ENCODE peak calls at places on chromosomes 16 and 17, in four cellular contexts. N, F, L and C are unnamed samples.

GRCh38 chr17:34542700-34543336 is 36.6 kb upstream of the TMEM132E start:
- DNase-seq in L (no peak), N (no peak), F (no peak), C (peak)

GRCh38 chr17:82940226-82941020 is 100.6 kb upstream of the ZNF750 start:
- DNase-seq in L (no peak), F (no peak), N (no peak), C (no peak)

GRCh38 chr17:61212655-61213054 is 187.0 kb upstream of the TBX2 start:
- DNase-seq in F (no peak), L (no peak), N (no peak), C (no peak)

GRCh38 chr16:50367777-50368409 is 895 bp downstream of the BRD7 start:
- DNase-seq in L (no peak), N (no peak), F (no peak), C (no peak)

GRCh38 chr16:87966685-87967185 is 15.5 kb downstream of the BANP start:
- DNase-seq in L (no peak), F (no peak), N (no peak), C (no peak)

GRCh38 chr17:77180503-77181330 is 39.9 kb downstream of the SEC14L1 start:
- DNase-seq in N (no peak), F (no peak), L (peak), C (no peak)

GRCh38 chr16:11669380-11670146 is 1.3 kb downstream of the SNN start:
- DNase-seq in F (no peak), N (no peak), L (no peak), C (no peak)

GRCh38 chr16:58661199-58661830 is 23.3 kb downstream of the SLC38A7 start:
- DNase-seq in F (peak), N (peak), L (peak), C (peak)

GRCh38 chr17:58219007-58219788 is at the start of gene MKS1:
- DNase-seq in L (peak), N (peak), F (peak), C (peak)

GRCh38 chr16:85473909-85474640 is 139.0 kb upstream of the GSE1 start:
- DNase-seq in F (no peak), L (no peak), N (no peak), C (peak)

GRCh38 chr16:4660454-4661007 is 32.8 kb upstream of the NUDT16L1 start:
- DNase-seq in L (peak), N (no peak), F (no peak), C (no peak)

GRCh38 chr16:30054959-30055553 is 10.5 kb upstream of the ALDOA start:
- DNase-seq in L (peak), N (no peak), F (no peak), C (peak)

GRCh38 chr16:2778692-2778958 is 1.5 kb upstream of the ELOB start:
- DNase-seq in L (no peak), F (no peak), N (no peak), C (no peak)

GRCh38 chr17:67718325-67718941 is 697 bp downstream of the NOL11 start:
- DNase-seq in N (no peak), L (peak), F (no peak), C (peak)

GRCh38 chr16:1431497-1432270 is 806 bp downstream of the PERCC1 start:
- DNase-seq in F (no peak), L (no peak), N (no peak), C (no peak)

GRCh38 chr17:65547253-65547670 is 14.2 kb downstream of the AXIN2 start:
- DNase-seq in N (no peak), F (no peak), L (peak), C (no peak)

GRCh38 chr17:57458718-57459285 is 202.5 kb downstream of the MSI2 start:
- DNase-seq in N (no peak), L (no peak), F (no peak), C (no peak)

GRCh38 chr16:85354623-85355514 is 242.6 kb upstream of the CIBAR2 start:
- DNase-seq in L (no peak), F (no peak), N (no peak), C (peak)

GRCh38 chr16:49854227-49855203 is 1.4 kb downstream of the ZNF423 start:
- DNase-seq in L (no peak), N (no peak), F (no peak), C (no peak)

GRCh38 chr17:40352044-40352778 is 12.3 kb downstream of the GJD3 start:
- DNase-seq in N (no peak), L (no peak), F (no peak), C (no peak)

GRCh38 chr17:4332296-4332970 is 34.0 kb downstream of the UBE2G1 start:
- DNase-seq in F (no peak), L (no peak), N (no peak), C (no peak)

GRCh38 chr16:24163935-24164334 is 92.2 kb upstream of the CACNG3 start:
- DNase-seq in L (no peak), F (no peak), N (no peak), C (no peak)

GRCh38 chr16:24673155-24673554 is 56.3 kb upstream of the TNRC6A start:
- DNase-seq in L (peak), F (no peak), N (no peak), C (no peak)

GRCh38 chr17:59451706-59452105 is 113.7 kb upstream of the DHX40 start:
- DNase-seq in F (no peak), N (no peak), L (no peak), C (no peak)

GRCh38 chr16:81266680-81267095 is 28.2 kb downstream of the BCO1 start:
- DNase-seq in F (no peak), L (no peak), N (no peak), C (no peak)

GRCh38 chr16:57276596-57276995 is 7.9 kb downstream of the PLLP start:
- DNase-seq in L (no peak), F (no peak), N (no peak), C (no peak)

GRCh38 chr17:7220593-7221280 is 999 bp downstream of the ACADVL start:
- DNase-seq in L (peak), N (no peak), F (no peak), C (peak)

DNA sequence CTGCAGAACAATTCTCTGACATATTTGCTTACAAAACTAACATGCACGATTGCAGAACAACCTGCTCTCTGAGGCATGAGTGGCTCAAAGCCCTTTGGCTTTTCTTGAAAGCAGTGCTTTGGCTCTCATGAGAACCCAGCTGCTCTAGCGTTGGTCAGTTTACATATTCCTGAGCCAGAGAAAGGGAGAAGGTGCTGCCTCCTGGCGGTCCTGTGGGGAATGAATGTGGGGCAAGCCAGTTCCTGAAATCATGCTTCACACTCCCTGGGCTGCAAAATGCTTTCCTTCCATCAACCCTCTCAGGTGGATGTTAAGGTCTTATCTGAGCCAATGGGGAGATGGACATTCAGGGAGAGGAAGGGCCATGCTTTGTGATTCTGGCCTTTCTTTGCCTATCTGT is 122.5 kb upstream of the NLRP1 start:
- DNase-seq in L (peak), N (peak), F (no peak), C (peak)
- TF ChIP-seq FOSL1 in L (no peak), N (no peak), F (no peak), C (no peak)

DNA sequence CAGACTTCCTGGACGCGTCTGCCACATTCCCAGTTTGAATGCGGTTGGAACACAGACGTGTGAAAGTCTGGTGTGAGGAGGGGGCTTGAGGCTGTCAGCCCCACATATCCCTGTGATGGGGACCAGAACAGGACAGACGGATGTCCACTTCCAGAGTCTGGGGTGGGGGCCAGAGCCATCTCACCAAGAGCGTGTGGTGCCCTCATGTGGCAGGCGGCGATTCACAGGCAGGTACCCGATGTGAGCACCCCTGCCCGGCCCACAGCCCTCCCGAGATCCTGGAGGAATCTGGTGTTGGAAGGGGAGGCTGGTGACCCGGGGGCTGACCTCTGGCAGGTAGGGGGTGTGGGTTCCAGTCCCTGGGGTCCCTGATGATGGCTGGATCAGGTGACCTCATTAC is 51.5 kb downstream of the ENGASE start:
- DNase-seq in N (no peak), L (peak), F (no peak), C (peak)
- TF ChIP-seq CTCF in N (peak), L (peak), F (peak), C (peak)

GRCh38 chr17:79606487-79606886 is 4.4 kb downstream of the RBFOX3 start:
- DNase-seq in L (no peak), F (no peak), N (no peak), C (no peak)
- TF ChIP-seq FOSL1 in L (no peak), F (no peak), N (no peak), C (no peak)

GRCh38 chr16:48235058-48235555 is 9.0 kb upstream of the LONP2 start:
- DNase-seq in L (no peak), F (no peak), N (no peak), C (no peak)

GRCh38 chr16:48235556-48236136 is 8.5 kb upstream of the LONP2 start:
- DNase-seq in L (peak), N (no peak), F (no peak), C (no peak)

GRCh38 chr16:48234630-48235029 is 9.5 kb upstream of the LONP2 start:
- DNase-seq in F (no peak), N (no peak), L (no peak), C (no peak)

GRCh38 chr16:48232459-48233040 is 11.6 kb upstream of the LONP2 start:
- DNase-seq in F (no peak), N (no peak), L (no peak), C (no peak)

DNA sequence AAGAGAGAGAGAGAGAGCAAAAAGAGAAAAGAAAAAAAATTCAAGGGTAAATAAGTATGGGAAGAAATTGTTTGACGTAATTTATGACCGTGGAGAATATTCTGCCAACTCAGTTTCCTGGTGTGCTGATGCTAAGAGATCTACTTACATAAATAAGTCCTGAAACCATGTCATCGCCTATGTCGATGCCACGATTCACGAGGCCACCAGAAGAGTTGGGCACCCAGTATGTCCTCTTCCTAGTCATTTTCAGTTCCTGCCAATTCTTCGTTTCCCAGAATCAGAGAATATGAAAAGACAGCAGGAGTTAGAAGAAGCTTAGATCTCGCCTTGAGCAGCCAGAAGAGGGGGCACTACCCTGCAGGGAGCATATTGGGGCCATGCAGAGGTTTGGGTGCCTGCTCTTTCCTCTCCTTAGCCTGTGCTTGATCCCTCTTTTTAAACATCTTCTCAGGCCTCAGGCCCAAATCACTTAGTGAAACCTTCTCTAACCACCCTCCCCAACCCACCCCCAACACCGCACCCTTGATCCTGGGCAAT is 12.4 kb upstream of the LONP2 start:
- DNase-seq in L (peak), N (peak), F (peak), C (no peak)
- TF ChIP-seq CTCF in L (peak), N (peak), F (peak), C (peak)

GRCh38 chr16:68444058-68444657 is 4.2 kb downstream of the SMPD3 start:
- DNase-seq in L (peak), F (no peak), N (no peak), C (peak)
- TF ChIP-seq FOSL1 in L (no peak), F (no peak), N (no peak), C (no peak)

GRCh38 chr17:17437893-17438292 is 38.9 kb upstream of the MED9 start:
- DNase-seq in L (no peak), F (no peak), N (no peak), C (no peak)

GRCh38 chr17:17433260-17433659 is 43.5 kb upstream of the MED9 start:
- DNase-seq in N (no peak), F (no peak), L (peak), C (no peak)

GRCh38 chr17:17434477-17434876 is 42.3 kb upstream of the MED9 start:
- DNase-seq in N (no peak), F (no peak), L (no peak), C (no peak)

GRCh38 chr17:17437461-17437860 is 39.3 kb upstream of the MED9 start:
- DNase-seq in F (no peak), L (no peak), N (no peak), C (no peak)

GRCh38 chr17:17435323-17435722 is 41.5 kb upstream of the MED9 start:
- DNase-seq in F (no peak), N (no peak), L (peak), C (no peak)
- TF ChIP-seq CTCF in F (no peak), N (no peak), L (peak), C (no peak)

GRCh38 chr16:31698901-31699300 is 171.2 kb downstream of the AHSP start:
- DNase-seq in N (no peak), L (no peak), F (no peak), C (no peak)

GRCh38 chr16:31701734-31702133 is 171.9 kb upstream of the ZNF267 start:
- DNase-seq in N (no peak), L (no peak), F (no peak), C (no peak)

GRCh38 chr16:31699601-31700000 is 171.9 kb downstream of the AHSP start:
- DNase-seq in N (no peak), F (no peak), L (no peak), C (no peak)

GRCh38 chr16:31700530-31701388 is 172.8 kb upstream of the ZNF267 start:
- DNase-seq in N (no peak), L (peak), F (no peak), C (peak)

GRCh38 chr16:31700200-31700529 is 172.5 kb downstream of the AHSP start:
- DNase-seq in F (peak), L (no peak), N (peak), C (no peak)
- TF ChIP-seq FOSL1 in F (no peak), L (no peak), N (no peak), C (no peak)

GRCh38 chr17:18166894-18167293 is 16.7 kb upstream of the ALKBH5 start:
- DNase-seq in L (no peak), F (no peak), N (no peak), C (no peak)
- TF ChIP-seq CTCF in L (peak), F (no peak), N (peak), C (peak)

DNA sequence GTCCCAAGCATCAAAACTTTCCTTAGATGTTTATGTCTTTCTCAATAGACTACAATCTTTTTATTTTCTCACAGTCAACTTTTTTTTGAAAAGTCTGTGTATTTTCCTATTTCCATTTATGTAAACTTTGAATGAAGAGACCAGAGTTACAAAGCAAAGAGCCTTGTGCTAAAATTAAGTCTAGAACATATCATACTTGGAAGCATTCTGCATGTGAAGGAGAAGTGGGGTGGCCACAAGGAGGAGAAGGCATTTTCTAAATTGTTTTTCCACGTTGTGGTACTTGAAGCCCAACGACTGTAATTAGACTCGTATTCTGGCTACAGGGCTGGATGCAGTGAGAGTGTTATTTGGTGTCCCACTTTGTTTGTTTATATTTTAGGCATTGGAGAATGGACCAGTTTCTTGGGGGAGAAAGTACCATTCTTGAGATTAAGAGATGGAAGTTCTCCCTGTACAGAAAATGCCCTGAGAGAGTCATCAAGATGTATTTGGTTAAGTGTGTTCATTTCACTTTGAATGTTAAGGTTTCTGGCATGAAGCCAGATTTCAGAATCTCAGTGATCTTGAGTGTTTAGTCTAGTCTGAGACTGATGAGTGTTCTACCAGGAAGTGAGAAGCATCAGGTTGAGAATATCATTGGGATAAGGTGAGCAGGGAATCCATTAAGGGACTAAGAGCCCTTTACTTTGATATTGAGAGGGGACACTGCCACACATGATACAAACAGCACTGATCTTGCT is 71.6 kb downstream of the MAP2K6 start:
- DNase-seq in F (no peak), N (no peak), L (no peak), C (no peak)
- TF ChIP-seq FOSL1 in F (no peak), N (no peak), L (no peak), C (no peak)